ENCODE peak calls at places on chromosomes 16 and 17, in ten cellular contexts. J, W, G, I, Y, B, D, Q, S and X are unnamed samples.

GRCh38 chr16:8634991-8635736 is 13.7 kb downstream of the METTL22 start:
- DNase-seq in J (no peak), W (peak), G (no peak), I (no peak), Y (no peak), B (no peak), D (no peak), Q (no peak), S (no peak), X (no peak)

GRCh38 chr16:22322741-22323140 is 25.5 kb downstream of the POLR3E start:
- DNase-seq in J (no peak), W (no peak), G (no peak), I (no peak), Y (no peak), B (no peak), D (peak), Q (no peak), S (no peak), X (no peak)

GRCh38 chr16:10923650-10924214 is 18.5 kb downstream of the DEXI start:
- DNase-seq in J (peak), W (no peak), G (no peak), I (no peak), Y (no peak), B (no peak), D (no peak), Q (no peak), S (no peak), X (no peak)

GRCh38 chr16:9378876-9379275 is 287.4 kb downstream of the HAPSTR1 start:
- DNase-seq in J (no peak), W (no peak), G (no peak), I (no peak), Y (no peak), B (no peak), D (no peak), Q (no peak), S (no peak), X (no peak)

GRCh38 chr17:82112181-82112865 is 14.3 kb upstream of the FASN start:
- DNase-seq in J (no peak), W (no peak), G (no peak), I (no peak), Y (no peak), B (no peak), D (no peak), Q (no peak), S (no peak), X (no peak)

GRCh38 chr17:33014751-33015150 is 23.1 kb downstream of the SPACA3 start:
- DNase-seq in J (no peak), W (no peak), G (no peak), I (no peak), Y (no peak), B (no peak), D (no peak), Q (no peak), S (no peak), X (no peak)

GRCh38 chr17:74213897-74214386 is 571 bp downstream of the TTYH2 start:
- DNase-seq in J (no peak), W (peak), G (no peak), I (no peak), Y (no peak), B (no peak), D (peak), Q (no peak), S (no peak), X (no peak)

GRCh38 chr16:70349783-70350182 is 3.1 kb downstream of the DDX19A start:
- DNase-seq in J (no peak), W (no peak), G (no peak), I (no peak), Y (no peak), B (no peak), D (no peak), Q (no peak), S (peak), X (no peak)

GRCh38 chr17:58402047-58402446 is 15.3 kb downstream of the RNF43 start:
- DNase-seq in J (no peak), W (no peak), G (peak), I (no peak), Y (no peak), B (no peak), D (no peak), Q (no peak), S (peak), X (no peak)